ENCODE peak calls at places on chromosomes 6 and 20, in four cellular contexts. One of them, this sample, is unnamed. For H3K4me1, the result is how much of the 10 kb centered on the place peaks cover.

GRCh38 chr20:51284871-51285270 is 257.6 kb downstream of the NFATC2 start:
- DNase-seq in heart right ventricle: no peak
- DNase-seq in IMR-90: no peak
- DNase-seq in body of pancreas: no peak
- DNase-seq in this sample: no peak

GRCh38 chr20:47940101-47940813 is 155.0 kb upstream of the SULF2 start:
- DNase-seq in heart right ventricle: no peak
- DNase-seq in IMR-90: no peak
- DNase-seq in body of pancreas: no peak
- DNase-seq in this sample: no peak

GRCh38 chr6:153790881-153791473 is 248.1 kb upstream of the OPRM1 start:
- DNase-seq in heart right ventricle: no peak
- DNase-seq in IMR-90: no peak
- DNase-seq in body of pancreas: peak
- DNase-seq in this sample: no peak

GRCh38 chr20:39538317-39538716 is 576.2 kb downstream of the DHX35 start:
- DNase-seq in heart right ventricle: no peak
- DNase-seq in IMR-90: no peak
- DNase-seq in body of pancreas: no peak
- DNase-seq in this sample: no peak

GRCh38 chr20:32613596-32614053 is 28.5 kb upstream of the NOL4L start:
- DNase-seq in heart right ventricle: no peak
- DNase-seq in IMR-90: no peak
- DNase-seq in body of pancreas: no peak
- DNase-seq in this sample: no peak

GRCh38 chr6:115890238-115890637 is 170.5 kb downstream of the FRK start:
- DNase-seq in heart right ventricle: no peak
- DNase-seq in IMR-90: no peak
- DNase-seq in body of pancreas: no peak
- DNase-seq in this sample: no peak

GRCh38 chr6:6661684-6662083 is 73.2 kb downstream of the LY86 start:
- DNase-seq in heart right ventricle: peak
- DNase-seq in IMR-90: peak
- DNase-seq in body of pancreas: peak
- DNase-seq in this sample: peak

GRCh38 chr6:105209950-105210706 is 30.3 kb upstream of the POPDC3 start:
- DNase-seq in heart right ventricle: no peak
- DNase-seq in IMR-90: peak
- DNase-seq in body of pancreas: no peak
- DNase-seq in this sample: peak

GRCh38 chr20:25454153-25454900 is 46.9 kb downstream of the GINS1 start:
- DNase-seq in heart right ventricle: no peak
- DNase-seq in IMR-90: no peak
- DNase-seq in body of pancreas: no peak
- DNase-seq in this sample: no peak

GRCh38 chr6:116206231-116206903 is 47.5 kb downstream of the TSPYL4 start:
- DNase-seq in heart right ventricle: no peak
- DNase-seq in IMR-90: no peak
- DNase-seq in body of pancreas: no peak
- DNase-seq in this sample: no peak

GRCh38 chr6:79512014-79512413 is 25.2 kb downstream of the LCA5 start:
- DNase-seq in heart right ventricle: no peak
- DNase-seq in IMR-90: no peak
- DNase-seq in body of pancreas: no peak
- DNase-seq in this sample: no peak

GRCh38 chr6:41785689-41786450 is 1.6 kb upstream of the TOMM6 start:
- DNase-seq in heart right ventricle: no peak
- DNase-seq in IMR-90: no peak
- DNase-seq in body of pancreas: no peak
- DNase-seq in this sample: peak

GRCh38 chr6:135852775-135853174 is 1.3 kb downstream of the PDE7B start:
- DNase-seq in heart right ventricle: no peak
- DNase-seq in IMR-90: peak
- DNase-seq in body of pancreas: no peak
- DNase-seq in this sample: no peak

GRCh38 chr6:37488464-37488863 is 11.2 kb downstream of the CCDC167 start:
- DNase-seq in heart right ventricle: no peak
- DNase-seq in IMR-90: no peak
- DNase-seq in body of pancreas: no peak
- DNase-seq in this sample: no peak

GRCh38 chr6:14547284-14548001 is 429.9 kb downstream of the CD83 start:
- DNase-seq in heart right ventricle: no peak
- DNase-seq in IMR-90: no peak
- DNase-seq in body of pancreas: no peak
- DNase-seq in this sample: no peak

GRCh38 chr6:125631165-125631564 is 118.3 kb upstream of the HEY2 start:
- DNase-seq in heart right ventricle: no peak
- DNase-seq in IMR-90: no peak
- DNase-seq in body of pancreas: no peak
- DNase-seq in this sample: no peak

GRCh38 chr6:136014454-136015421 is 163.2 kb downstream of the PDE7B start:
- DNase-seq in heart right ventricle: peak
- DNase-seq in IMR-90: peak
- DNase-seq in body of pancreas: peak
- DNase-seq in this sample: peak

GRCh38 chr6:160379464-160379863 is 31.3 kb downstream of the SLC22A3 start:
- DNase-seq in heart right ventricle: no peak
- DNase-seq in IMR-90: peak
- DNase-seq in body of pancreas: no peak
- DNase-seq in this sample: peak

GRCh38 chr6:4189249-4189648 is 53.9 kb upstream of the ECI2 start:
- DNase-seq in heart right ventricle: no peak
- DNase-seq in IMR-90: no peak
- DNase-seq in body of pancreas: no peak
- DNase-seq in this sample: no peak

GRCh38 chr20:57890254-57890800 is 180.5 kb upstream of the PMEPA1 start:
- DNase-seq in heart right ventricle: no peak
- DNase-seq in IMR-90: no peak
- DNase-seq in body of pancreas: no peak
- DNase-seq in this sample: no peak

GRCh38 chr20:58715709-58716475 is 23.3 kb downstream of the NPEPL1 start:
- DNase-seq in heart right ventricle: no peak
- DNase-seq in IMR-90: no peak
- DNase-seq in body of pancreas: no peak
- DNase-seq in this sample: no peak

GRCh38 chr20:53660947-53661381 is 67.3 kb upstream of the ZNF217 start:
- DNase-seq in heart right ventricle: no peak
- DNase-seq in IMR-90: peak
- DNase-seq in body of pancreas: no peak
- DNase-seq in this sample: peak

GRCh38 chr20:47713941-47714450 is 71.3 kb downstream of the SULF2 start:
- DNase-seq in heart right ventricle: peak
- DNase-seq in IMR-90: peak
- DNase-seq in body of pancreas: no peak
- DNase-seq in this sample: no peak

GRCh38 chr6:155291291-155291690 is 23.0 kb downstream of the TFB1M start:
- DNase-seq in heart right ventricle: no peak
- DNase-seq in IMR-90: no peak
- DNase-seq in body of pancreas: no peak
- DNase-seq in this sample: no peak

GRCh38 chr20:54137115-54137514 is 36.7 kb downstream of the CYP24A1 start:
- DNase-seq in heart right ventricle: no peak
- DNase-seq in IMR-90: no peak
- DNase-seq in body of pancreas: no peak
- DNase-seq in this sample: no peak

GRCh38 chr6:106413016-106413415 is 52.5 kb downstream of the CRYBG1 start:
- DNase-seq in heart right ventricle: no peak
- DNase-seq in IMR-90: no peak
- DNase-seq in body of pancreas: no peak
- DNase-seq in this sample: no peak

GRCh38 chr6:52546678-52547077 is 30.2 kb downstream of the TRAM2 start:
- DNase-seq in heart right ventricle: no peak
- DNase-seq in IMR-90: no peak
- DNase-seq in body of pancreas: no peak
- DNase-seq in this sample: no peak

GRCh38 chr6:170293881-170294755 is 3.2 kb upstream of the DLL1 start:
- DNase-seq in heart right ventricle: no peak
- DNase-seq in IMR-90: no peak
- DNase-seq in body of pancreas: no peak
- DNase-seq in this sample: no peak

GRCh38 chr6:154460306-154461071 is 50.0 kb downstream of the CNKSR3 start:
- DNase-seq in heart right ventricle: no peak
- DNase-seq in IMR-90: peak
- DNase-seq in body of pancreas: peak
- DNase-seq in this sample: peak

GRCh38 chr20:57282691-57283361 is 16.4 kb upstream of the BMP7 start:
- DNase-seq in heart right ventricle: no peak
- DNase-seq in IMR-90: no peak
- DNase-seq in body of pancreas: no peak
- DNase-seq in this sample: no peak

GRCh38 chr6:341914-342831 is 49.4 kb upstream of the IRF4 start:
- DNase-seq in heart right ventricle: no peak
- DNase-seq in IMR-90: no peak
- DNase-seq in body of pancreas: no peak
- DNase-seq in this sample: no peak

GRCh38 chr6:53250137-53250760 is 98.5 kb downstream of the ELOVL5 start:
- DNase-seq in heart right ventricle: no peak
- DNase-seq in IMR-90: peak
- DNase-seq in body of pancreas: no peak
- DNase-seq in this sample: peak

GRCh38 chr6:28775405-28776129 is 148.2 kb downstream of the TRIM27 start:
- DNase-seq in heart right ventricle: no peak
- DNase-seq in IMR-90: no peak
- DNase-seq in body of pancreas: no peak
- DNase-seq in this sample: no peak

GRCh38 chr6:47724300-47724699 is 25.9 kb downstream of the ADGRF4 start:
- DNase-seq in heart right ventricle: no peak
- DNase-seq in IMR-90: no peak
- DNase-seq in body of pancreas: no peak
- DNase-seq in this sample: no peak

GRCh38 chr6:93412452-93412851 is 6.9 kb downstream of the EPHA7 start:
- DNase-seq in heart right ventricle: no peak
- DNase-seq in IMR-90: no peak
- DNase-seq in body of pancreas: no peak
- DNase-seq in this sample: no peak

DNA sequence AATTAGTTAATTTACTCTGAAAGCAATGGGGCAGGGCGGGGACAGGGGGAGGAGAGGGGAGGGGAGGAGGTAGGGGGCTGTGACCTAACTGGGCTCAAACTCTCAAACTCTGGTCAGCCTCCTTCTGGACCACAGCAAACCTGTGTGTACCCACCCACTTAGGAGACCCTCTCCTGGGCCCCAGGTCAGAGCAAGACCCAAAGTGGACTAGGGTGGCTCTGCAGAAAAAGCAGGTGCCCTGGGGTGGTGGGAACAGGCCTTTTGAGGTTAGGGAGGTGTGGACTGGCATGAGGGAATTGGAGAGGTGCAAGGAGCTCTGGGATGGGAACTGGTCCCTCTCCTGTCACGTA is 51.3 kb downstream of the MRPL14 start:
- DNase-seq in heart right ventricle: no peak
- DNase-seq in IMR-90: no peak
- DNase-seq in body of pancreas: no peak
- DNase-seq in this sample: no peak
- H3K4me1 ChIP-seq in heart right ventricle: under half
- H3K4me1 ChIP-seq in IMR-90: under half
- H3K4me1 ChIP-seq in body of pancreas: under half
- H3K4me1 ChIP-seq in this sample: under half

DNA sequence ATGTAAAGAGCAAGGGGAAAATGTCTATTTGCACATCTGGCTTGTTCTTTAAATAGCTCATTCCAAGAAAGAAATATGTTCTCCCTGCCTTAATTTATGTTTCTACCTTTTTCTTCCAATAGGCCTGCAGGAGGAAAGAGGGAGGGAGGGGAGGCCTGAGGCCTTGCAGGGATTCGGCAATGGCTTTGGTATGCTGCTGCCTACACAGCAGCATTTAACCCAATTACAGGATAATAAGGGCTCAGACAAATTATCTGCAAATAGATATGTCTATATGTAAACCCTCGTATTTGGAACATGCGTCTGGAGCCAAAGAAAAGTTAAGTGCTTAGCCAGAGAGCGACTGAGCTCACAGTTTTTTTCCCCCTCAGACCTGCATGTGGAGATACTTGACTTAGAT is 277.2 kb downstream of the CDC5L start:
- DNase-seq in heart right ventricle: no peak
- DNase-seq in IMR-90: peak
- DNase-seq in body of pancreas: no peak
- DNase-seq in this sample: peak
- H3K4me1 ChIP-seq in heart right ventricle: under half
- H3K4me1 ChIP-seq in IMR-90: under half
- H3K4me1 ChIP-seq in body of pancreas: under half
- H3K4me1 ChIP-seq in this sample: half or more

DNA sequence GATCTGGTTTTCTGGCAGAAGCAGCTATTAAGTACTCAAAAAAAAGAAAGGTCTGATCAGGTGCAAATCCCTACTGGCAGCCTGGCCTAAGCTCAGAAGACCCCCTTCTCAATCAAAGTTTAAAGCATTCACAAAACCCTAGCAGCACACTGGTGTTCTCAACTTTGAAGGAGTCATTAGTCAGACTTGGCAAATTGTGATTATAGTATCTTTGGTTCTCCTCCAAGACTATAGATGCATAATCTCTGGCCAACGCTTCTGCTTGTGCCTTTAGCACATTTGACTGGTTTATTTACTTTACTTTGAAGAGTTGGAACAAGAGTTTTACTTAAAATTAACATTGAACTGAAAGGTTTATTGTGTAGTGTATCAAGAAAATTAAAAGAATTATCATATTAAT is 248.9 kb downstream of the PTPRK start:
- DNase-seq in heart right ventricle: no peak
- DNase-seq in IMR-90: peak
- DNase-seq in body of pancreas: no peak
- DNase-seq in this sample: no peak
- H3K4me1 ChIP-seq in heart right ventricle: under half
- H3K4me1 ChIP-seq in IMR-90: under half
- H3K4me1 ChIP-seq in body of pancreas: under half
- H3K4me1 ChIP-seq in this sample: under half

DNA sequence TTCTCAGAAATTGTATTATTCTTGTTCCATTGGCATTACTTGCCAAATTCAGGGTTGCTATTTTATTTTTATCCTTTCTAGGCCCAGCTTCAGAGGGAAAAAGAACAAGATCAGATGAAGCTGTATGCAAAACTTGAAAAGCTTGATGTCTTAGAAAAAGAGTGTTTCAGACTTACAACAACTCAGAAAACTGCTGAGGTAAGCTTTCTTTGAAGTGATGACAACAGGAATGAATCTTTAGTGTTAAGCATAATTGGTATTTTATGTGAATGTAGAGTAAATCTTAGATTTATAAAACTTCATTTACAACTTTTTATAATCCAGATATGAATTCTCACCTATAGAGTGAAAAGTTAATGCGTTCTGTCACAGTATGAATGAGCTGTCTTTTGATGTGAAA is 58.4 kb downstream of the CEP57L1 start:
- DNase-seq in heart right ventricle: no peak
- DNase-seq in IMR-90: no peak
- DNase-seq in body of pancreas: no peak
- DNase-seq in this sample: no peak
- H3K4me1 ChIP-seq in heart right ventricle: under half
- H3K4me1 ChIP-seq in IMR-90: under half
- H3K4me1 ChIP-seq in body of pancreas: under half
- H3K4me1 ChIP-seq in this sample: under half

DNA sequence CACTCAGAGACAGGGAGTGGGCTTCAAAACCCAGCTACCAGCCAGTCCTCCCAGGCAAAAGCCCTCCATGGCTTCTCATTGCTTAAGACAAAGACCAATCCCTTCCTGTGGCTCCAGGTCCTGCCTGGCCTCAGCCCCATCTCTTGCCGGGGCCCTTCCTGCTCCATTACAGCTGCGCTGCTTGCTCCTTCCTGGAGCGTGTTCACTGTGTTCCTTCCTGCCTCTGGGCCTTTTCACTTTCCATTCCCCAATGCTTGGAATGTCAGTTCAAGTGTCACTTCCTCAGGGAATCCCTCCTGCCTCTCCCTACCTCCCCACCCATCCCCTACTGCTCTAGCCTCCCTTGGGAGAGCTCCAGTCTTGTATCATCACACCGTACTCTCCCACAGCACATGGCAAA is 11.1 kb upstream of the ITPR3 start:
- DNase-seq in heart right ventricle: peak
- DNase-seq in IMR-90: no peak
- DNase-seq in body of pancreas: no peak
- DNase-seq in this sample: no peak
- H3K4me1 ChIP-seq in heart right ventricle: under half
- H3K4me1 ChIP-seq in IMR-90: under half
- H3K4me1 ChIP-seq in body of pancreas: under half
- H3K4me1 ChIP-seq in this sample: under half